ENCODE peak calls at places on chromosome 13, in six cellular contexts. P is fibroblast of pulmonary artery; Y is GM23338; D is tibial artery; F is effector memory CD4-positive, alpha-beta T cell; A is activated gamma-delta T cell treated with Interleukin-2 at 50 U/mL for 16 hours. H is an unnamed sample.

GRCh38 chr13:106565127-106565775 is 2.7 kb downstream of the ARGLU1 start:
- DNase-seq in P (no peak), Y (no peak), D (no peak), F (no peak), A (no peak), H (no peak)

GRCh38 chr13:62453761-62454160 is 1038.1 kb upstream of the PCDH20 start:
- DNase-seq in P (no peak), Y (no peak), D (no peak), F (no peak), A (no peak), H (no peak)

GRCh38 chr13:95641291-95641811 is 3.2 kb downstream of the DZIP1 start:
- DNase-seq in P (peak; percentile 18), Y (peak; percentile 70), D (no peak), F (no peak), A (no peak), H (no peak)

GRCh38 chr13:28059214-28059613 is 41.2 kb downstream of the FLT3 start:
- DNase-seq in P (peak; percentile 48), Y (peak; percentile 83), D (no peak), F (no peak), A (peak; percentile 39), H (no peak)

GRCh38 chr13:52359534-52359933 is 46.4 kb downstream of the THSD1 start:
- DNase-seq in P (peak; percentile 49), Y (no peak), D (no peak), F (no peak), A (no peak), H (no peak)

GRCh38 chr13:73857106-73857505 is 277.1 kb downstream of the KLF12 start:
- DNase-seq in P (peak; percentile 57), Y (no peak), D (no peak), F (no peak), A (no peak), H (no peak)

GRCh38 chr13:73596382-73596781 is 537.6 kb downstream of the KLF5 start:
- DNase-seq in P (no peak), Y (no peak), D (no peak), F (no peak), A (no peak), H (no peak)

GRCh38 chr13:42649761-42650289 is 75.9 kb downstream of the TNFSF11 start:
- DNase-seq in P (no peak), Y (no peak), D (no peak), F (no peak), A (no peak), H (no peak)

GRCh38 chr13:100459747-100460146 is 128.8 kb downstream of the GGACT start:
- DNase-seq in P (no peak), Y (no peak), D (no peak), F (no peak), A (no peak), H (no peak)

GRCh38 chr13:23723463-23723862 is 153.3 kb downstream of the TNFRSF19 start:
- DNase-seq in P (peak; percentile 39), Y (no peak), D (no peak), F (no peak), A (no peak), H (no peak)

GRCh38 chr13:99086869-99087129 is 108.9 kb upstream of the DOCK9 start:
- DNase-seq in P (peak; percentile 11), Y (no peak), D (no peak), F (no peak), A (peak; percentile 29), H (peak; percentile 27)

GRCh38 chr13:99721606-99722384 is 220.5 kb downstream of the TM9SF2 start:
- DNase-seq in P (no peak), Y (no peak), D (no peak), F (no peak), A (no peak), H (no peak)

GRCh38 chr13:53324656-53325055 is 296.0 kb downstream of the OLFM4 start:
- DNase-seq in P (no peak), Y (no peak), D (no peak), F (no peak), A (no peak), H (no peak)

GRCh38 chr13:40433577-40433976 is 232.9 kb downstream of the FOXO1 start:
- DNase-seq in P (no peak), Y (no peak), D (no peak), F (peak; percentile 21), A (peak; percentile 25), H (peak; percentile 14)

GRCh38 chr13:51291341-51291740 is 48.1 kb upstream of the SERPINE3 start:
- DNase-seq in P (no peak), Y (no peak), D (no peak), F (no peak), A (no peak), H (no peak)

GRCh38 chr13:40585911-40586471 is 80.5 kb downstream of the FOXO1 start:
- DNase-seq in P (peak; percentile 39), Y (peak; percentile 61), D (no peak), F (no peak), A (no peak), H (no peak)

GRCh38 chr13:20814224-20814910 is 40.6 kb upstream of the EEF1AKMT1 start:
- DNase-seq in P (peak; percentile 96), Y (no peak), D (peak; percentile 94), F (no peak), A (no peak), H (no peak)

GRCh38 chr13:91397595-91397994 is 826 bp upstream of the GPC5 start:
- DNase-seq in P (no peak), Y (no peak), D (no peak), F (no peak), A (no peak), H (no peak)

GRCh38 chr13:28394422-28394821 is 100.5 kb downstream of the FLT1 start:
- DNase-seq in P (peak; percentile 30), Y (no peak), D (no peak), F (no peak), A (no peak), H (no peak)

GRCh38 chr13:40456397-40456958 is 210.0 kb downstream of the FOXO1 start:
- DNase-seq in P (no peak), Y (no peak), D (no peak), F (no peak), A (no peak), H (no peak)

GRCh38 chr13:29359181-29359580 is 236.3 kb downstream of the SLC7A1 start:
- DNase-seq in P (no peak), Y (peak; percentile 3), D (no peak), F (no peak), A (no peak), H (no peak)

GRCh38 chr13:26663801-26664200 is 96.8 kb downstream of the GPR12 start:
- DNase-seq in P (no peak), Y (no peak), D (no peak), F (no peak), A (no peak), H (no peak)

GRCh38 chr13:34654203-34654602 is 287.9 kb upstream of the NBEA start:
- DNase-seq in P (no peak), Y (peak; percentile 9), D (no peak), F (no peak), A (no peak), H (no peak)

GRCh38 chr13:111203742-111204386 is 88.8 kb downstream of the ARHGEF7 start:
- DNase-seq in P (no peak), Y (no peak), D (no peak), F (no peak), A (no peak), H (no peak)

GRCh38 chr13:51270606-51271005 is 48.4 kb downstream of the FAM124A start:
- DNase-seq in P (no peak), Y (no peak), D (no peak), F (no peak), A (no peak), H (no peak)

GRCh38 chr13:77274126-77274525 is 52.8 kb downstream of the MYCBP2 start:
- DNase-seq in P (no peak), Y (no peak), D (no peak), F (no peak), A (no peak), H (no peak)

GRCh38 chr13:93690139-93690538 is 463.5 kb downstream of the GPC6 start:
- DNase-seq in P (peak; percentile 59), Y (peak; percentile 80), D (no peak), F (no peak), A (no peak), H (no peak)

GRCh38 chr13:53161231-53161630 is 132.6 kb downstream of the OLFM4 start:
- DNase-seq in P (no peak), Y (no peak), D (no peak), F (no peak), A (no peak), H (no peak)

GRCh38 chr13:20495087-20496023 is 30.3 kb downstream of the CRYL1 start:
- DNase-seq in P (peak; percentile 84), Y (peak; percentile 75), D (peak; percentile 78), F (peak; percentile 13), A (peak; percentile 59), H (no peak)

GRCh38 chr13:23322353-23323336 is 110.9 kb downstream of the SACS start:
- DNase-seq in P (no peak), Y (no peak), D (no peak), F (no peak), A (no peak), H (no peak)

GRCh38 chr13:66102864-66103263 is 1127.3 kb downstream of the PCDH9 start:
- DNase-seq in P (peak; percentile 43), Y (no peak), D (no peak), F (no peak), A (no peak), H (no peak)

H was measured in T-helper 17 cell.